ENCODE peak calls at places on chromosomes 5 and 9, in seven cellular contexts. F, T, E, G, U, Z and B are unnamed samples.

GRCh38 chr5:68504306-68504705 is 288.8 kb downstream of the PIK3R1 start:
- DNase-seq in T (no peak), F (no peak), Z (no peak), G (peak; percentile 57), E (no peak), U (no peak), B (no peak)

GRCh38 chr9:72041775-72042194 is 18.6 kb downstream of the C9orf57 start:
- DNase-seq in U (no peak), F (peak; percentile 23), E (no peak), T (no peak), Z (peak; percentile 75), G (peak; percentile 95), B (no peak)

GRCh38 chr9:35972093-35972492 is 14.1 kb upstream of the OR2S2 start:
- DNase-seq in E (no peak), Z (no peak), T (no peak), F (no peak), U (no peak), G (peak; percentile 16), B (peak; percentile 16)

GRCh38 chr5:112555691-112556090 is 136.6 kb upstream of the EPB41L4A start:
- DNase-seq in Z (peak; percentile 31), U (peak; percentile 5), F (no peak), E (no peak), T (no peak), G (peak; percentile 74), B (no peak)

GRCh38 chr5:2423634-2424033 is 327.8 kb downstream of the IRX2 start:
- DNase-seq in Z (no peak), U (no peak), T (no peak), F (no peak), G (no peak), E (no peak), B (no peak)

GRCh38 chr9:94680621-94681020 is 41.3 kb upstream of the FBP1 start:
- DNase-seq in E (no peak), U (no peak), Z (no peak), T (no peak), G (no peak), F (no peak), B (no peak)

GRCh38 chr9:7266911-7267555 is 509.3 kb downstream of the KDM4C start:
- DNase-seq in U (no peak), G (no peak), E (no peak), Z (no peak), F (no peak), T (no peak), B (peak; percentile 5)

GRCh38 chr9:110148384-110148783 is 59.6 kb downstream of the C9orf152 start:
- DNase-seq in U (no peak), T (no peak), E (no peak), G (no peak), F (no peak), Z (peak; percentile 50), B (no peak)

GRCh38 chr5:62488531-62488930 is 76.0 kb downstream of the IPO11 start:
- DNase-seq in G (no peak), T (no peak), F (no peak), E (no peak), U (no peak), Z (no peak), B (no peak)

GRCh38 chr5:81948349-81948748 is 23.5 kb upstream of the ATG10 start:
- DNase-seq in G (peak; percentile 18), T (no peak), E (no peak), F (no peak), Z (peak; percentile 48), U (no peak), B (no peak)

GRCh38 chr5:150517272-150518152 is 9.6 kb downstream of the NDST1 start:
- DNase-seq in U (peak; percentile 97), T (no peak), F (peak; percentile 45), G (peak; percentile 78), Z (peak; percentile 97), E (peak; percentile 87), B (no peak)

GRCh38 chr5:57262533-57262932 is 88.7 kb downstream of the GPBP1 start:
- DNase-seq in F (no peak), E (no peak), U (no peak), T (no peak), G (no peak), Z (no peak), B (no peak)

GRCh38 chr9:96232539-96233241 is 69.3 kb downstream of the HSD17B3 start:
- DNase-seq in G (peak; percentile 78), U (peak; percentile 32), T (no peak), E (peak; percentile 70), F (peak; percentile 50), Z (peak; percentile 69), B (peak; percentile 27)

GRCh38 chr9:13841801-13842462 is 472.0 kb downstream of the NFIB start:
- DNase-seq in T (no peak), U (no peak), G (no peak), F (no peak), Z (no peak), E (no peak), B (no peak)

GRCh38 chr5:132952829-132953228 is 10.6 kb downstream of the AFF4 start:
- DNase-seq in G (no peak), F (no peak), E (no peak), Z (no peak), T (no peak), U (no peak), B (no peak)

GRCh38 chr5:146034127-146034526 is 71.2 kb downstream of the PLAC8L1 start:
- DNase-seq in G (no peak), T (no peak), U (no peak), F (no peak), E (no peak), Z (no peak), B (no peak)
- TF ChIP-seq CTCF in G (no peak), T (no peak), U (no peak), F (no peak), E (no peak), Z (no peak), B (no peak)

DNA sequence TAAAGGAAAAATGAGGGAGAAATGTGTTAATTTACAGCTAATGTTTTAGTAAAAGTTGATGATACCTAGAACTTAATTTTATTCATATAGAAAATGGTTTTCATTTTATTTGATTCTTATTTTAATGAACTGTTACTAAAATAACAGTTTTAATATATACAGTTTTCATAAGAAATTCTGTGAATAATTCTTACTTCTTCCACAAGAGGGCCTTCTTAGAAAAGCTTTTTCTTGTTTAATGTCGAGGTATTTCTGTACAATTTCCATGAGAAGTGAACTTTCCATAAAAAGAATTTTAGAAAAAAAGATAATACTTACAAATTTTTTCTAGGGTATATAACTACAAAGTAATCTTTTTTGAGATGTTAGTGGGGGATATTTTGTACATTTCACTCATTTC is 73.9 kb downstream of the KLF9 start:
- DNase-seq in T (no peak), U (no peak), G (peak; percentile 44), E (peak; percentile 5), Z (peak; percentile 61), F (no peak), B (no peak)
- TF ChIP-seq CTCF in T (peak; percentile 66), U (no peak), G (peak; percentile 20), E (peak; percentile 71), Z (peak; percentile 33), F (peak; percentile 54), B (peak; percentile 77)

GRCh38 chr5:154768207-154768606 is 13.0 kb downstream of the LARP1 start:
- DNase-seq in U (no peak), Z (no peak), E (no peak), T (no peak), G (no peak), F (no peak), B (no peak)
- TF ChIP-seq CTCF in U (no peak), Z (no peak), E (no peak), T (no peak), G (no peak), F (no peak), B (no peak)

DNA sequence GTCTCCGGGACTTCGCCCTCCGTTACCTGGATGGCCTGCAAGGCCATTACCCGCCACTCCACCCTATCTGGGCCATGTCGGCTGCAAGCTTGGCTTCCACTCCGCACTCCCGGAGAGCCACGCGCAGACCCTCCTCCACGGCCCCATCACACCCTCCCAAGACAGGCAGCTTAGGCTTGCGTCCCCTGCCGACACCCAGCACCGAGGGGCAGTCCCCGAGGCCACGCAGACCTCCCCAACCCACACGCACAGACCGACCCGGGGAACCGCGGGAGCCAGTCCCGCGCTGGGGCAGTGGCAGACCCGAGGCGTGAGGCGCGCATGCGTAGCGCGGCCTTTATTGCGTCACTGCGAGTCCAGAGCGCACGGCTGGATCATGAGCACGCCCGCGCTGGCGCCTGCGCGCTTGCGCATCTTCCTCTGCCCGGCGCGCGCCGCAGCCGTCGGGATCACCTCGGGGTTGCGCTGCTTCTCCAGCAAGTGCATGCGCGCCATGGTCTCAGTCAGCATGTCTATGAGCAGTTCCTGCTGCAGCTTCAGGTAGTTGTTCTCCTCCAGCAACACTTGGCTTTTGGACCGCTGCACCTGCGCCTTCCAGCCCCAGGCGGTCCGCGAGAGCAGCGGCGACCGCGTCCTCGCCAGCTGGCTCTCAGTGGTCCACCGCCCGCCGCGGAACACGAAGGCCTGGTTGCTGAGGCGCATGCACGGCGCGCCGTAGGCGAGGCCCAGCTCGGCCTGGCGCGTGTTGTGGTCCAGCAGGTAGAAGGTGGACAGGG is 2.4 kb downstream of the CBY3 start:
- DNase-seq in Z (peak; percentile 95), E (peak; percentile 98), T (peak; percentile 86), U (peak; percentile 93), F (peak; percentile 97), G (peak; percentile 99), B (peak; percentile 90)
- TF ChIP-seq CTCF in Z (no peak), E (no peak), T (no peak), U (no peak), F (no peak), G (no peak), B (no peak)

GRCh38 chr5:171999877-172000276 is 6.6 kb downstream of the FBXW11 start:
- DNase-seq in T (no peak), Z (no peak), G (no peak), E (no peak), F (no peak), U (no peak), B (no peak)

GRCh38 chr5:172004824-172005237 is 1.6 kb downstream of the FBXW11 start:
- DNase-seq in Z (peak; percentile 29), F (no peak), T (no peak), E (no peak), G (peak; percentile 20), U (no peak), B (no peak)

GRCh38 chr5:172002840-172003512 is 3.5 kb downstream of the FBXW11 start:
- DNase-seq in F (no peak), U (no peak), E (peak; percentile 14), G (no peak), T (no peak), Z (no peak), B (no peak)

GRCh38 chr5:172003750-172004149 is 2.7 kb downstream of the FBXW11 start:
- DNase-seq in U (no peak), G (peak; percentile 20), E (no peak), T (no peak), Z (no peak), F (no peak), B (no peak)

GRCh38 chr5:172002310-172002709 is 4.1 kb downstream of the FBXW11 start:
- DNase-seq in F (no peak), G (peak; percentile 15), Z (peak; percentile 31), E (peak; percentile 50), T (no peak), U (no peak), B (no peak)
- TF ChIP-seq CTCF in F (peak; percentile 16), G (peak; percentile 44), Z (peak; percentile 48), E (peak; percentile 58), T (peak; percentile 18), U (peak; percentile 67), B (peak; percentile 55)

GRCh38 chr9:127049044-127049443 is 73.4 kb downstream of the ANGPTL2 start:
- DNase-seq in T (no peak), F (no peak), U (peak; percentile 81), Z (peak; percentile 98), E (no peak), G (peak; percentile 87), B (no peak)
- TF ChIP-seq CTCF in T (peak; percentile 4), F (peak; percentile 27), U (peak; percentile 53), Z (peak; percentile 77), E (no peak), G (peak; percentile 28), B (no peak)